ENCODE peak calls at places on chromosomes 5 and 9, in four cellular contexts. Z, G, S and T are unnamed samples.

GRCh38 chr5:139494832-139495231 is 12.3 kb upstream of the STING1 start:
- DNase-seq in S (no peak), G (peak), Z (peak), T (no peak)

GRCh38 chr5:74294231-74294705 is 346.3 kb downstream of the ENC1 start:
- DNase-seq in Z (peak), S (peak), G (no peak), T (no peak)

GRCh38 chr5:176952531-176953193 is 53.5 kb upstream of the HK3 start:
- DNase-seq in S (no peak), Z (no peak), G (no peak), T (no peak)

GRCh38 chr5:111774525-111774924 is 17.5 kb upstream of the NREP start:
- DNase-seq in G (no peak), Z (peak), S (no peak), T (no peak)

GRCh38 chr5:120936652-120937051 is 472.6 kb downstream of the PRR16 start:
- DNase-seq in Z (no peak), G (no peak), S (no peak), T (no peak)

GRCh38 chr5:79756102-79756501 is 66.5 kb downstream of the CMYA5 start:
- DNase-seq in Z (no peak), G (no peak), S (no peak), T (no peak)

GRCh38 chr5:6252581-6252980 is 125.8 kb downstream of the MED10 start:
- DNase-seq in S (no peak), Z (no peak), G (no peak), T (no peak)

GRCh38 chr9:114552716-114553115 is 34.9 kb upstream of the ATP6V1G1 start:
- DNase-seq in S (no peak), Z (no peak), G (peak), T (no peak)

GRCh38 chr9:120926397-120926928 is at the start of gene TRAF1:
- DNase-seq in G (no peak), S (no peak), Z (no peak), T (no peak)

GRCh38 chr5:156438076-156438475 is 111.1 kb downstream of the SGCD start:
- DNase-seq in Z (no peak), G (no peak), S (no peak), T (no peak)

GRCh38 chr5:93359296-93359957 is 221.6 kb downstream of the NR2F1-AS1 start:
- DNase-seq in S (no peak), G (peak), Z (peak), T (no peak)

GRCh38 chr5:98769256-98770157 is 4.0 kb upstream of the RGMB start:
- DNase-seq in G (peak), Z (peak), S (peak), T (peak)

GRCh38 chr9:136313111-136314055 is 9.5 kb upstream of the CCDC187 start:
- DNase-seq in S (no peak), Z (no peak), G (no peak), T (no peak)

GRCh38 chr5:10331341-10331796 is 22.1 kb upstream of the MARCHF6 start:
- DNase-seq in G (no peak), S (no peak), Z (peak), T (no peak)

GRCh38 chr5:167918492-167919267 is 372.8 kb upstream of the WWC1 start:
- DNase-seq in G (no peak), Z (no peak), S (no peak), T (no peak)

GRCh38 chr9:124259273-124260078 is 1.7 kb downstream of the NEK6 start:
- DNase-seq in S (no peak), Z (peak), G (peak), T (peak)